ENCODE peak calls at places on chromosome 20, in eight cellular contexts. T, P, J, C, V, E, I and X are unnamed samples.

GRCh38 chr20:61861054-61861841 is 204.4 kb downstream of the TAF4 start:
- DNase-seq in T (no peak), P (no peak), J (no peak), C (no peak), V (no peak), E (no peak), I (peak; percentile 17), X (no peak)

GRCh38 chr20:62536731-62537401 is 61.1 kb upstream of the GATA5 start:
- DNase-seq in T (no peak), P (no peak), J (no peak), C (no peak), V (no peak), E (peak; percentile 29), I (no peak), X (no peak)

GRCh38 chr20:31695849-31696804 is 26.5 kb downstream of the BCL2L1 start:
- DNase-seq in T (no peak), P (no peak), J (no peak), C (no peak), V (peak; percentile 93), E (peak; percentile 100), I (no peak), X (peak; percentile 99)

GRCh38 chr20:57666106-57666833 is 43.5 kb downstream of the PMEPA1 start:
- DNase-seq in T (no peak), P (no peak), J (no peak), C (no peak), V (no peak), E (no peak), I (no peak), X (no peak)

GRCh38 chr20:36313476-36313875 is 7.3 kb downstream of the DLGAP4 start:
- DNase-seq in T (no peak), P (no peak), J (peak; percentile 0), C (no peak), V (no peak), E (no peak), I (no peak), X (no peak)

GRCh38 chr20:51423810-51424209 is 118.7 kb downstream of the NFATC2 start:
- DNase-seq in T (peak; percentile 56), P (no peak), J (peak; percentile 28), C (no peak), V (no peak), E (no peak), I (no peak), X (no peak)

GRCh38 chr20:17562804-17563305 is 7.0 kb upstream of the DSTN start:
- DNase-seq in T (no peak), P (no peak), J (no peak), C (no peak), V (peak; percentile 87), E (peak; percentile 88), I (no peak), X (no peak)

GRCh38 chr20:40961176-40961575 is 67.4 kb upstream of the TOP1 start:
- DNase-seq in T (no peak), P (no peak), J (no peak), C (no peak), V (no peak), E (no peak), I (no peak), X (no peak)

GRCh38 chr20:5540091-5540490 is 210.1 kb upstream of the SHLD1 start:
- DNase-seq in T (no peak), P (no peak), J (no peak), C (no peak), V (no peak), E (no peak), I (no peak), X (no peak)

GRCh38 chr20:12989586-12989985 is 19.2 kb upstream of the SPTLC3 start:
- DNase-seq in T (no peak), P (no peak), J (no peak), C (no peak), V (no peak), E (no peak), I (no peak), X (no peak)

GRCh38 chr20:59939879-59940128 is 301 bp downstream of the PPP1R3D start:
- DNase-seq in T (no peak), P (peak; percentile 23), J (peak; percentile 40), C (no peak), V (no peak), E (no peak), I (no peak), X (no peak)

GRCh38 chr20:45579184-45579583 is at the start of gene WFDC8:
- DNase-seq in T (no peak), P (no peak), J (no peak), C (no peak), V (no peak), E (no peak), I (no peak), X (no peak)

GRCh38 chr20:59636791-59637370 is 32.5 kb downstream of the PHACTR3 start:
- DNase-seq in T (no peak), P (no peak), J (no peak), C (no peak), V (no peak), E (no peak), I (no peak), X (no peak)

GRCh38 chr20:6709865-6710595 is 57.5 kb upstream of the BMP2 start:
- DNase-seq in T (no peak), P (no peak), J (no peak), C (no peak), V (peak; percentile 40), E (peak; percentile 23), I (no peak), X (peak; percentile 60)

GRCh38 chr20:34309691-34310090 is 6.5 kb upstream of the AHCY start:
- DNase-seq in T (no peak), P (no peak), J (no peak), C (no peak), V (no peak), E (no peak), I (no peak), X (no peak)

GRCh38 chr20:32285621-32286334 is 8.3 kb downstream of the KIF3B start:
- DNase-seq in T (no peak), P (no peak), J (no peak), C (no peak), V (peak; percentile 30), E (peak; percentile 47), I (peak; percentile 79), X (no peak)

GRCh38 chr20:24772667-24773066 is 176.4 kb upstream of the CST7 start:
- DNase-seq in T (no peak), P (no peak), J (no peak), C (no peak), V (no peak), E (no peak), I (no peak), X (no peak)

GRCh38 chr20:57501461-57502330 is 23.2 kb downstream of the CTCFL start:
- DNase-seq in T (no peak), P (no peak), J (no peak), C (no peak), V (no peak), E (peak; percentile 83), I (no peak), X (no peak)

GRCh38 chr20:60001027-60001567 is 42.9 kb downstream of the CDH26 start:
- DNase-seq in T (no peak), P (no peak), J (no peak), C (no peak), V (no peak), E (no peak), I (no peak), X (no peak)

GRCh38 chr20:57396212-57396611 is 5.0 kb downstream of the RBM38 start:
- DNase-seq in T (no peak), P (no peak), J (no peak), C (no peak), V (no peak), E (no peak), I (no peak), X (no peak)

GRCh38 chr20:38873050-38873581 is 53.1 kb upstream of the FAM83D start:
- DNase-seq in T (no peak), P (no peak), J (no peak), C (no peak), V (no peak), E (no peak), I (peak; percentile 95), X (no peak)

GRCh38 chr20:51366155-51366886 is 176.2 kb downstream of the NFATC2 start:
- DNase-seq in T (peak; percentile 31), P (no peak), J (no peak), C (peak; percentile 99), V (peak; percentile 93), E (peak; percentile 100), I (no peak), X (peak; percentile 100)

GRCh38 chr20:9454781-9455180 is 59.6 kb upstream of the LAMP5 start:
- DNase-seq in T (no peak), P (no peak), J (no peak), C (no peak), V (no peak), E (no peak), I (no peak), X (no peak)

GRCh38 chr20:382291-383115 is 1.9 kb downstream of the TRIB3 start:
- DNase-seq in T (no peak), P (no peak), J (no peak), C (no peak), V (no peak), E (no peak), I (no peak), X (peak; percentile 32)

GRCh38 chr20:24160563-24161355 is 172.2 kb upstream of the GGTLC1 start:
- DNase-seq in T (peak; percentile 66), P (peak; percentile 37), J (peak; percentile 66), C (peak; percentile 29), V (peak; percentile 45), E (peak; percentile 68), I (peak; percentile 22), X (no peak)

GRCh38 chr20:56393133-56393472 is 658 bp downstream of the CSTF1 start:
- DNase-seq in T (no peak), P (no peak), J (no peak), C (no peak), V (no peak), E (peak; percentile 14), I (peak; percentile 28), X (no peak)

GRCh38 chr20:24909086-24909780 is 39.8 kb upstream of the CST7 start:
- DNase-seq in T (no peak), P (no peak), J (no peak), C (no peak), V (no peak), E (no peak), I (no peak), X (no peak)

GRCh38 chr20:2759603-2760360 is 40.6 kb downstream of the CPXM1 start:
- DNase-seq in T (peak; percentile 40), P (no peak), J (no peak), C (no peak), V (no peak), E (no peak), I (no peak), X (no peak)

GRCh38 chr20:6121504-6121903 is 1.3 kb downstream of the FERMT1 start:
- DNase-seq in T (no peak), P (no peak), J (no peak), C (no peak), V (no peak), E (no peak), I (no peak), X (no peak)

GRCh38 chr20:48831702-48832422 is 4.1 kb upstream of the PREX1 start:
- DNase-seq in T (no peak), P (no peak), J (no peak), C (no peak), V (peak; percentile 97), E (no peak), I (no peak), X (peak; percentile 71)

GRCh38 chr20:64167676-64168075 is 3.4 kb downstream of the MYT1 start:
- DNase-seq in T (no peak), P (no peak), J (no peak), C (no peak), V (no peak), E (peak; percentile 10), I (no peak), X (no peak)

GRCh38 chr20:9040874-9041524 is 27.9 kb upstream of the PLCB4 start:
- DNase-seq in T (no peak), P (no peak), J (no peak), C (no peak), V (no peak), E (no peak), I (no peak), X (no peak)

GRCh38 chr20:53805895-53806384 is 212.3 kb upstream of the ZNF217 start:
- DNase-seq in T (no peak), P (no peak), J (no peak), C (no peak), V (peak; percentile 61), E (peak; percentile 77), I (no peak), X (peak; percentile 37)

GRCh38 chr20:51272392-51272791 is 249.5 kb upstream of the KCNG1 start:
- DNase-seq in T (no peak), P (no peak), J (no peak), C (peak; percentile 41), V (no peak), E (peak; percentile 31), I (no peak), X (no peak)